ENCODE peak calls at places on chromosomes 12 and 14, in four cellular contexts. K is IMR-90, B is adipocyte, Y is GM12878. D is an unnamed sample. For H3K9me3, the result is how much of the 10 kb centered on the place peaks cover.

GRCh38 chr14:64674829-64675228 is 29.4 kb upstream of the PLEKHG3 start:
- DNase-seq in Y (no peak), B (no peak), K (no peak), D (no peak)

GRCh38 chr12:76153616-76154015 is 69.1 kb upstream of the NAP1L1 start:
- DNase-seq in Y (no peak), K (no peak), B (no peak), D (no peak)

GRCh38 chr14:93999573-93999972 is 2.5 kb downstream of the CCDC197 start:
- DNase-seq in Y (no peak), B (no peak), K (no peak), D (no peak)

GRCh38 chr12:104669057-104669770 is 212.5 kb downstream of the CHST11 start:
- DNase-seq in B (peak), K (no peak), Y (no peak), D (peak)

GRCh38 chr12:81585787-81586186 is 173.4 kb downstream of the PPFIA2 start:
- DNase-seq in B (no peak), Y (no peak), K (no peak), D (no peak)

GRCh38 chr14:21723431-21724045 is 49.9 kb upstream of the OR4E1 start:
- DNase-seq in B (no peak), K (no peak), Y (no peak), D (no peak)

GRCh38 chr12:93624595-93625294 is 52.3 kb downstream of the SOCS2 start:
- DNase-seq in Y (peak), K (peak), B (peak), D (no peak)

GRCh38 chr12:12684375-12685106 is 11.4 kb downstream of the GPR19 start:
- DNase-seq in Y (no peak), B (peak), K (peak), D (no peak)

GRCh38 chr14:51211149-51211548 is 28.9 kb upstream of the TMX1 start:
- DNase-seq in K (peak), B (peak), Y (no peak), D (no peak)

GRCh38 chr14:55245657-55246268 is 25.5 kb upstream of the FBXO34 start:
- DNase-seq in B (peak), Y (no peak), K (peak), D (no peak)

GRCh38 chr14:31605702-31606101 is 44.5 kb downstream of the NUBPL start:
- DNase-seq in Y (no peak), K (no peak), B (no peak), D (no peak)

GRCh38 chr14:50607181-50607580 is 47.2 kb downstream of the ATL1 start:
- DNase-seq in Y (no peak), K (peak), B (peak), D (no peak)

GRCh38 chr14:64053694-64054669 is 201.2 kb downstream of the SYNE2 start:
- DNase-seq in Y (no peak), B (peak), K (peak), D (no peak)

GRCh38 chr12:30329281-30329680 is 366.4 kb downstream of the IPO8 start:
- DNase-seq in K (no peak), B (peak), Y (no peak), D (no peak)

GRCh38 chr12:11853126-11853525 is 203.7 kb downstream of the ETV6 start:
- DNase-seq in Y (no peak), B (no peak), K (no peak), D (no peak)

GRCh38 chr14:74956000-74956279 is 543 bp upstream of the PGF start:
- DNase-seq in K (no peak), B (no peak), Y (no peak), D (no peak)

GRCh38 chr14:53032838-53033390 is 82.1 kb upstream of the FERMT2 start:
- DNase-seq in B (peak), Y (no peak), K (peak), D (no peak)

GRCh38 chr14:22159049-22159448 is 430.0 kb downstream of the DAD1 start:
- DNase-seq in B (no peak), K (no peak), Y (no peak), D (no peak)

GRCh38 chr12:41442905-41443304 is 254.8 kb downstream of the PDZRN4 start:
- DNase-seq in Y (no peak), K (no peak), B (no peak), D (no peak)

GRCh38 chr14:59511916-59512530 is 27.7 kb downstream of the JKAMP start:
- DNase-seq in K (no peak), B (no peak), Y (no peak), D (no peak)

GRCh38 chr14:105838107-105838506 is 311.7 kb downstream of the TMEM121 start:
- DNase-seq in K (no peak), B (no peak), Y (no peak), D (no peak)

GRCh38 chr14:105838591-105839424 is 312.4 kb downstream of the TMEM121 start:
- DNase-seq in K (no peak), B (no peak), Y (no peak), D (peak)

GRCh38 chr14:105836730-105837129 is 310.3 kb downstream of the TMEM121 start:
- DNase-seq in Y (no peak), B (no peak), K (no peak), D (no peak)

GRCh38 chr14:105837349-105838063 is 311.1 kb downstream of the TMEM121 start:
- DNase-seq in K (no peak), Y (no peak), B (no peak), D (no peak)

DNA sequence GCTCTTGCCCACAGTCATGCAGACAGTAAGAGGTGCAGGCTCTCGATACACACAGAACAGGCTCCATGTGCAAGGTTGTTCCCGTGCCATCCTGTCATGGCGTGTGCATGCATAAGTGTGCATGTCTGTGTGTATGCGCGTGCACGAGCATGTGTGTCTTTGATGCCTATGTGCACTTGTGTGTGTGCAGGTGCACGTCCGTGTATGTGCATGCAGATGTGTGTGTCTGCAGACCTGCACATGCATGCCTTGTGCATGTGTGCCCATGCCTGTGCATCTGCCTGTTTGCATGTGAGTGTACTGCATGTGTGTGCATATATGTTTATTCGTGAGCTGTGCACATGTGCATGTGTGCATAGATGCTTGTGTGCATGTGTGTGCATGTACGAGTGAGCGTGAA is 309.8 kb downstream of the TMEM121 start:
- DNase-seq in K (no peak), B (no peak), Y (no peak), D (peak)
- H3K9me3 ChIP-seq in K (half or more), B (under half), Y (under half), D (under half)

GRCh38 chr14:34568803-34569202 is 29.3 kb upstream of the EAPP start:
- DNase-seq in B (no peak), K (no peak), Y (no peak), D (no peak)

GRCh38 chr14:34569750-34570149 is 30.2 kb upstream of the EAPP start:
- DNase-seq in K (peak), Y (no peak), B (no peak), D (no peak)

GRCh38 chr14:34571771-34572170 is 32.3 kb upstream of the EAPP start:
- DNase-seq in B (no peak), K (no peak), Y (no peak), D (no peak)
- H3K9me3 ChIP-seq in B (under half), K (under half), Y (under half), D (under half)

GRCh38 chr14:80117876-80118275 is 93.4 kb downstream of the DIO2 start:
- DNase-seq in Y (no peak), K (no peak), B (no peak), D (no peak)
- H3K9me3 ChIP-seq in Y (under half), K (under half), B (under half), D (under half)

DNA sequence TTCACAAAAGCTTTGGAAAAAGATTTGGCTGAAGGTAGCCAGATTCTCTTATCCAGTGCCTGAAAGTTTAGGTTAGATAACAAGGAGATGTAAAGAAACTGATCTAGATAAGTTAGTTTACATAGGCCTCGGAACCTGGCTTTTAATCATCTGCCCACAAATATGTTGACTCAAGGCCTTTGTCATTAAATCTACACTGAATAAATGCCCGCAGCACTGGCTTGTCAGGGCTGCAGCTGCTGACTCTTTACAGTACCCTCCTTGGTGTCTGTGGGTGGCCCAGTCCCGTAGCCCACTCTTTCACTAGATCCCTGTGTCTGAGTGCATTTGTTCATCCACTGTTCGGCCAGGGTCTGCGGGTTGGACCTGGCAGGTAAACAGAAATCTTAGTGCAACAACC is 58.0 kb downstream of the TMEM116 start:
- DNase-seq in K (no peak), Y (no peak), B (no peak), D (no peak)
- H3K9me3 ChIP-seq in K (under half), Y (under half), B (under half), D (under half)

DNA sequence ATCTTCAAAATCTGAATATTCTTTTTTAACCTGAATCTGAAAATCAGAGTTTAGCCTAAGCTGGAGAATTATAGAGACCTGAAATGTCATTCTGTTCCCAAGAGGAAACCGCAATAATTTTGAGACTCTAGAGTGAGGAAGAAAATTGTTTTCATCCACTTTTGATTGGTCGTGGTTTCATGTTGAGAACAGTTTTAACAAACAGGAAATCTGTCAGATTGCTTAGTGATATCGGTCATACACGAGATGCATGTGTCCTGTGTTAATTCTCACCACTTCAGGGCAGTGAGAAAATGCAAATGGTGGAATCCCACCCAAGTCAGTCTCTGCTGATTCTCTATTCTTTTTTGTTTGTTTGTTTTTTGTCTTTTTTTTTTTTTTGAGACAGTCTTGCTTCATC is 1498.5 kb upstream of the TMEM132C start:
- DNase-seq in B (no peak), Y (no peak), K (no peak), D (no peak)
- H3K9me3 ChIP-seq in B (under half), Y (under half), K (under half), D (under half)